ENCODE peak calls at places on chromosome 2, in four cellular contexts. A is A549, V is psoas muscle, I is pancreas. C is an unnamed sample.

GRCh38 chr2:237923507-237924163 is 43.2 kb upstream of the UBE2F start:
- DNase-seq in A (peak; percentile 88), V (peak; percentile 79), I (peak; percentile 73), C (peak; percentile 78)

GRCh38 chr2:85131116-85131515 is 2.1 kb upstream of the TCF7L1 start:
- DNase-seq in A (no peak), V (no peak), I (no peak), C (no peak)

GRCh38 chr2:22634167-22634566 is 750.8 kb upstream of the KLHL29 start:
- DNase-seq in A (no peak), V (no peak), I (no peak), C (no peak)

GRCh38 chr2:200350796-200351195 is 44.3 kb downstream of the SPATS2L start:
- DNase-seq in A (no peak), V (no peak), I (no peak), C (no peak)

GRCh38 chr2:172066394-172066863 is 18.9 kb upstream of the DLX1 start:
- DNase-seq in A (no peak), V (no peak), I (no peak), C (no peak)

GRCh38 chr2:42217914-42218313 is 48.8 kb downstream of the EML4 start:
- DNase-seq in A (no peak), V (no peak), I (no peak), C (no peak)

GRCh38 chr2:12955864-12956263 is 239.1 kb downstream of the TRIB2 start:
- DNase-seq in A (no peak), V (no peak), I (no peak), C (no peak)

GRCh38 chr2:42095923-42096408 is 48.1 kb downstream of the PKDCC start:
- DNase-seq in A (peak; percentile 49), V (peak; percentile 68), I (peak; percentile 69), C (no peak)

GRCh38 chr2:45494275-45494977 is 116.6 kb downstream of the SRBD1 start:
- DNase-seq in A (peak; percentile 34), V (no peak), I (peak; percentile 15), C (no peak)

GRCh38 chr2:53751728-53752127 is 15.9 kb upstream of the CHAC2 start:
- DNase-seq in A (no peak), V (no peak), I (no peak), C (no peak)

GRCh38 chr2:160010361-160011145 is 51.9 kb downstream of the PLA2R1 start:
- DNase-seq in A (no peak), V (no peak), I (no peak), C (no peak)

GRCh38 chr2:179344280-179344961 is 79.8 kb upstream of the SESTD1 start:
- DNase-seq in A (no peak), V (no peak), I (no peak), C (no peak)

GRCh38 chr2:158507141-158507540 is 50.4 kb downstream of the PKP4 start:
- DNase-seq in A (no peak), V (no peak), I (no peak), C (no peak)

GRCh38 chr2:12087175-12087574 is 340.7 kb downstream of the LPIN1 start:
- DNase-seq in A (no peak), V (no peak), I (no peak), C (no peak)

GRCh38 chr2:15758779-15759343 is 167.2 kb downstream of the DDX1 start:
- DNase-seq in A (no peak), V (no peak), I (no peak), C (no peak)
- H3K27ac ChIP-seq in A (no peak overlapping the region), V (no peak overlapping the region), I (no peak overlapping the region), C (no peak overlapping the region)

GRCh38 chr2:234422895-234423505 is 73.9 kb downstream of the ARL4C start:
- DNase-seq in A (no peak), V (no peak), I (no peak), C (no peak)
- H3K4me1 ChIP-seq in A (peaks cover 56% of the 10 kb centered on the region), V (no peaks in the 10 kb centered on the region), I (no peaks in the 10 kb centered on the region), C (peaks cover 54% of the 10 kb centered on the region)

GRCh38 chr2:233350708-233351107 is 3.6 kb upstream of the DGKD start:
- DNase-seq in A (peak; percentile 98), V (no peak), I (no peak), C (no peak)
- TF ChIP-seq CTCF in A (no peak), V (no peak), I (no peak), C (no peak)

GRCh38 chr2:27379383-27379839 is 1.1 kb downstream of the ZNF513 start:
- DNase-seq in A (no peak), V (no peak), I (no peak), C (no peak)

GRCh38 chr2:27378809-27379290 is 1.7 kb downstream of the ZNF513 start:
- DNase-seq in A (no peak), V (no peak), I (no peak), C (no peak)

GRCh38 chr2:27379840-27380625 is 501 bp downstream of the ZNF513 start:
- DNase-seq in A (no peak), V (peak; percentile 80), I (peak; percentile 70), C (no peak)

GRCh38 chr2:27380626-27381556 is at the start of gene ZNF513:
- DNase-seq in A (peak; percentile 94), V (peak; percentile 98), I (peak; percentile 96), C (peak; percentile 97)

GRCh38 chr2:27381577-27382181 is 1.1 kb upstream of the ZNF513 start:
- DNase-seq in A (no peak), V (no peak), I (no peak), C (no peak)
- H3K27ac ChIP-seq in A (peak overlapping the region; percentile 94), V (peak overlapping the region; percentile 96), I (peak overlapping the region; percentile 89), C (peak overlapping the region; percentile 89)

GRCh38 chr2:70733428-70734185 is 34.4 kb downstream of the ADD2 start:
- DNase-seq in A (no peak), V (no peak), I (no peak), C (no peak)

GRCh38 chr2:70732736-70733427 is 35.1 kb downstream of the ADD2 start:
- DNase-seq in A (no peak), V (no peak), I (no peak), C (no peak)

GRCh38 chr2:70728128-70728527 is 39.9 kb downstream of the ADD2 start:
- DNase-seq in A (no peak), V (no peak), I (no peak), C (no peak)

GRCh38 chr2:70726947-70727725 is 40.9 kb downstream of the ADD2 start:
- DNase-seq in A (no peak), V (no peak), I (no peak), C (no peak)

GRCh38 chr2:70730730-70731129 is 37.3 kb downstream of the ADD2 start:
- DNase-seq in A (no peak), V (no peak), I (no peak), C (no peak)
- H3K4me1 ChIP-seq in A (no peaks in the 10 kb centered on the region), V (no peaks in the 10 kb centered on the region), I (no peaks in the 10 kb centered on the region), C (no peaks in the 10 kb centered on the region)

GRCh38 chr2:231181848-231182247 is 16.6 kb upstream of the ARMC9 start:
- DNase-seq in A (peak; percentile 33), V (peak; percentile 82), I (peak; percentile 53), C (peak; percentile 84)

GRCh38 chr2:231183851-231184250 is 14.6 kb upstream of the ARMC9 start:
- DNase-seq in A (no peak), V (no peak), I (peak; percentile 13), C (no peak)

GRCh38 chr2:231185050-231185725 is 13.2 kb upstream of the ARMC9 start:
- DNase-seq in A (no peak), V (no peak), I (peak; percentile 13), C (no peak)

GRCh38 chr2:231184319-231184718 is 14.1 kb upstream of the ARMC9 start:
- DNase-seq in A (no peak), V (no peak), I (no peak), C (no peak)

GRCh38 chr2:231182500-231182899 is 15.9 kb upstream of the ARMC9 start:
- DNase-seq in A (peak; percentile 19), V (no peak), I (peak; percentile 10), C (no peak)
- TF ChIP-seq CTCF in A (no peak), V (no peak), I (no peak), C (no peak)

GRCh38 chr2:48896870-48897269 is 141.3 kb upstream of the LHCGR start:
- DNase-seq in A (no peak), V (no peak), I (no peak), C (no peak)

GRCh38 chr2:48905696-48906095 is 150.2 kb upstream of the LHCGR start:
- DNase-seq in A (no peak), V (peak; percentile 27), I (no peak), C (no peak)

GRCh38 chr2:48900321-48901014 is 144.9 kb upstream of the LHCGR start:
- DNase-seq in A (no peak), V (no peak), I (no peak), C (no peak)

GRCh38 chr2:48902521-48902920 is 147.0 kb upstream of the LHCGR start:
- DNase-seq in A (no peak), V (no peak), I (no peak), C (no peak)

DNA sequence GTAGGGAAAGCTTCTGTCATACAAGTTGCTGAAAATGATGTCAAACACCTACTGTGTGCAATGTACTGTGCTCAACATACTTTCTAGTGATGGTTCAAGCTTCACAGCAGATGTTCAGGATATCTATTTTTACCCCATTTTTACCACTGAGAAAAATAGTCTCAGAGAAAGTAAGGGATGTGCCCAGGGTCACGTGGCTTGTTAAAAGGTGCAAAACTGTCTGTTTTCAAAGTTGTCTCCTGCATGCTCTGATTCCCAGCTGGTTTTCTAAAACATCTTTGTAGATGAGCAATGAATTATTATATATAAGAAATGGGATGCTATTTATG is 145.5 kb upstream of the LHCGR start:
- DNase-seq in A (no peak), V (no peak), I (no peak), C (no peak)
- H3K27ac ChIP-seq in A (no peak overlapping the region), V (no peak overlapping the region), I (no peak overlapping the region), C (no peak overlapping the region)

GRCh38 chr2:33599175-33599942 is at the start of gene FAM98A:
- DNase-seq in A (peak; percentile 92), V (peak; percentile 100), I (peak; percentile 99), C (peak; percentile 100)
- H3K4me1 ChIP-seq in A (peaks cover 11% of the 10 kb centered on the region), V (peaks cover 20% of the 10 kb centered on the region), I (peaks cover 23% of the 10 kb centered on the region), C (peaks cover 21% of the 10 kb centered on the region)

DNA sequence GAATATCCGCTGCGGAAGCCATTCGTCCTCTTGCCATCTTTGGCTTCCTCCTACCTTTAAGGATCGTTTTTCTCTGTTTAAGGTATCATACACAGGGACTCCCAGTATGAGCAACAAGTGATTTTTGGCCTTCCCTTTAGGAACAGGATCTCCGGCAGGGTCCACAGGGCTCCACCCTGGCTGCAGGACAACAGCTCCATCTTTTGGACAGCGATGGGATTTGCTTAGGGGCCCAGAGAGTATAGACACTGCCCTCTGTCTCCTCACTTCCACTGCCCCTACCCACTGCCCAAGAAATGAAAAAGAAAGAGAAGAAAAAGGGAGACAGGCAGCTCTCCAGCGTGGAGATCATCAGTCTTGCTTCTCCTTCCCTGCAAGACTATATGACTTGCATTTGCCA is 224.5 kb downstream of the UXS1 start:
- DNase-seq in A (no peak), V (no peak), I (no peak), C (no peak)
- TF ChIP-seq CTCF in A (no peak), V (no peak), I (no peak), C (no peak)

GRCh38 chr2:190596998-190597397 is 51.9 kb upstream of the NAB1 start:
- DNase-seq in A (no peak), V (no peak), I (no peak), C (no peak)

GRCh38 chr2:190598621-190599020 is 50.3 kb upstream of the NAB1 start:
- DNase-seq in A (no peak), V (no peak), I (no peak), C (no peak)

GRCh38 chr2:190600293-190601103 is 48.4 kb upstream of the NAB1 start:
- DNase-seq in A (no peak), V (no peak), I (no peak), C (peak; percentile 65)

GRCh38 chr2:190599546-190600220 is 49.2 kb upstream of the NAB1 start:
- DNase-seq in A (no peak), V (no peak), I (no peak), C (no peak)

GRCh38 chr2:190599073-190599472 is 49.8 kb upstream of the NAB1 start:
- DNase-seq in A (no peak), V (no peak), I (no peak), C (no peak)
- H3K27ac ChIP-seq in A (no peak overlapping the region), V (no peak overlapping the region), I (no peak overlapping the region), C (no peak overlapping the region)